ENCODE peak calls at places on chromosomes 12 and 14, in seven cellular contexts. X, E, N, Z, B, Q and K are unnamed samples.

GRCh38 chr14:73785834-73786631 is 65.6 kb upstream of the PTGR2 start:
- DNase-seq in E (peak; percentile 57), X (peak; percentile 80), Z (peak; percentile 55), Q (no peak), N (peak; percentile 93), B (peak; percentile 96), K (peak; percentile 92)

GRCh38 chr12:58288191-58288590 is 346.8 kb downstream of the ATP23 start:
- DNase-seq in Z (no peak), X (no peak), E (no peak), B (peak; percentile 67), Q (no peak), N (no peak), K (no peak)

GRCh38 chr14:76077340-76077739 is 74.4 kb upstream of the GPATCH2L start:
- DNase-seq in Z (no peak), B (no peak), N (no peak), Q (no peak), E (no peak), X (no peak), K (no peak)

GRCh38 chr12:1059162-1059561 is 68.1 kb downstream of the ERC1 start:
- DNase-seq in B (no peak), E (no peak), X (no peak), N (no peak), Q (no peak), Z (no peak), K (no peak)

GRCh38 chr12:68080577-68080976 is 79.0 kb downstream of the IFNG start:
- DNase-seq in X (no peak), B (no peak), Q (no peak), Z (no peak), N (no peak), E (no peak), K (peak; percentile 2)

GRCh38 chr12:112846619-112847018 is 55.1 kb downstream of the RPH3A start:
- DNase-seq in X (no peak), Q (no peak), Z (no peak), E (no peak), N (no peak), B (no peak), K (peak; percentile 86)

GRCh38 chr12:49703647-49704137 is 3.5 kb downstream of the FMNL3 start:
- DNase-seq in Z (no peak), N (no peak), E (peak; percentile 53), X (no peak), B (peak; percentile 92), Q (no peak), K (peak; percentile 66)

GRCh38 chr12:49358548-49359141 is 8.6 kb upstream of the SPATS2 start:
- DNase-seq in X (no peak), B (peak; percentile 65), E (no peak), Q (no peak), N (peak; percentile 72), Z (peak; percentile 37), K (peak; percentile 83)

GRCh38 chr12:62744551-62744950 is 190.4 kb downstream of the PPM1H start:
- DNase-seq in N (no peak), Z (no peak), Q (no peak), E (no peak), X (peak; percentile 44), B (peak; percentile 34), K (no peak)

GRCh38 chr14:38808734-38809455 is 294.1 kb downstream of the SEC23A start:
- DNase-seq in Q (no peak), B (no peak), E (no peak), N (peak; percentile 1), Z (no peak), X (no peak), K (peak; percentile 31)

GRCh38 chr12:12720052-12720451 is 2.9 kb downstream of the CDKN1B start:
- DNase-seq in B (no peak), E (no peak), X (no peak), Z (no peak), Q (no peak), N (peak; percentile 35), K (no peak)

GRCh38 chr12:122527478-122527944 is 462 bp downstream of the KNTC1 start:
- DNase-seq in B (peak; percentile 21), N (peak; percentile 33), E (peak; percentile 34), Q (no peak), X (no peak), Z (no peak), K (peak; percentile 16)

GRCh38 chr12:126944684-126945083 is 1322.3 kb upstream of the TMEM132C start:
- DNase-seq in N (peak; percentile 26), Q (no peak), B (no peak), X (no peak), Z (no peak), E (no peak), K (no peak)

GRCh38 chr14:67207810-67208209 is 18.6 kb downstream of the GARIN2 start:
- DNase-seq in E (no peak), Q (no peak), Z (no peak), X (no peak), N (no peak), B (no peak), K (no peak)

GRCh38 chr14:76333664-76334063 is 42.3 kb upstream of the ESRRB start:
- DNase-seq in Q (no peak), N (no peak), E (no peak), Z (no peak), B (no peak), X (no peak), K (no peak)

GRCh38 chr12:14576896-14577295 is 9.2 kb upstream of the PLBD1 start:
- DNase-seq in B (no peak), N (no peak), Q (no peak), Z (no peak), X (no peak), E (no peak), K (no peak)

GRCh38 chr12:130589391-130590317 is 126.4 kb downstream of the RIMBP2 start:
- DNase-seq in N (no peak), Z (no peak), E (no peak), Q (no peak), B (no peak), X (no peak), K (no peak)

GRCh38 chr12:2891240-2892053 is 756 bp downstream of the TULP3 start:
- DNase-seq in Q (no peak), X (peak; percentile 53), N (peak; percentile 60), B (peak; percentile 61), E (no peak), Z (no peak), K (peak; percentile 22)

GRCh38 chr14:61493239-61493638 is 171.9 kb downstream of the PRKCH start:
- DNase-seq in N (peak; percentile 75), E (no peak), Z (no peak), X (no peak), Q (no peak), B (peak; percentile 94), K (peak; percentile 90)

GRCh38 chr14:64303471-64303917 is 9.3 kb upstream of the ESR2 start:
- DNase-seq in Q (no peak), B (peak; percentile 68), X (no peak), Z (no peak), E (no peak), N (peak; percentile 79), K (peak; percentile 75)

GRCh38 chr14:58171090-58171489 is 19.1 kb upstream of the ARMH4 start:
- DNase-seq in E (no peak), B (peak; percentile 82), Q (no peak), N (peak; percentile 89), X (peak; percentile 71), Z (no peak), K (peak; percentile 93)

GRCh38 chr14:49935526-49935925 is 42.6 kb downstream of the ARF6 start:
- DNase-seq in B (no peak), E (no peak), N (no peak), Q (no peak), Z (no peak), X (no peak), K (no peak)

GRCh38 chr14:34094384-34094783 is 143.5 kb upstream of the EGLN3 start:
- DNase-seq in N (no peak), Q (no peak), B (no peak), X (no peak), Z (no peak), E (no peak), K (no peak)

GRCh38 chr12:122538496-122538895 is 11.4 kb downstream of the KNTC1 start:
- DNase-seq in N (no peak), X (no peak), E (no peak), B (no peak), Z (no peak), Q (no peak), K (no peak)

GRCh38 chr14:79668941-79669340 is 542.4 kb downstream of the DIO2 start:
- DNase-seq in B (no peak), N (no peak), Q (no peak), Z (no peak), E (no peak), X (no peak), K (peak; percentile 61)

GRCh38 chr12:110862331-110862730 is 15.5 kb downstream of the CCDC63 start:
- DNase-seq in B (no peak), Q (no peak), E (no peak), X (no peak), N (no peak), Z (no peak), K (no peak)

GRCh38 chr12:87163122-87163521 is 866.1 kb downstream of the C12orf50 start:
- DNase-seq in Q (no peak), X (no peak), N (no peak), Z (no peak), E (no peak), B (no peak), K (no peak)

GRCh38 chr14:61651355-61651754 is 44.0 kb upstream of the HIF1A start:
- DNase-seq in E (no peak), Q (no peak), N (no peak), Z (no peak), X (no peak), B (no peak), K (no peak)

GRCh38 chr14:96502621-96503251 is 554 bp downstream of the PAPOLA start:
- DNase-seq in X (peak; percentile 66), Z (peak; percentile 14), B (peak; percentile 13), E (peak; percentile 61), Q (peak; percentile 47), N (peak; percentile 43), K (peak; percentile 13)

GRCh38 chr12:114397978-114398881 is 7.7 kb downstream of the TBX5 start:
- DNase-seq in Q (no peak), X (no peak), Z (no peak), B (peak; percentile 15), E (no peak), N (no peak), K (no peak)

GRCh38 chr12:1590083-1590979 is 4.0 kb downstream of the FBXL14 start:
- DNase-seq in Z (no peak), B (peak; percentile 63), X (no peak), Q (no peak), E (no peak), N (no peak), K (no peak)

GRCh38 chr14:91038439-91038838 is 22.0 kb downstream of the RPS6KA5 start:
- DNase-seq in Z (no peak), E (no peak), X (peak; percentile 41), N (peak; percentile 84), Q (no peak), B (no peak), K (peak; percentile 65)

GRCh38 chr12:49137476-49137875 is 6.3 kb upstream of the TUBA1B start:
- DNase-seq in B (no peak), X (no peak), N (no peak), E (no peak), Z (no peak), Q (no peak), K (no peak)

GRCh38 chr12:104494137-104494815 is 37.5 kb downstream of the CHST11 start:
- DNase-seq in B (no peak), Z (peak; percentile 46), N (no peak), Q (no peak), E (peak; percentile 49), X (no peak), K (no peak)